ENCODE peak calls at places on chromosomes 11 and 22, in nine cellular contexts. I, L, G, A, O, Z, P, X and J are unnamed samples.

GRCh38 chr11:316031-316701 is 2.3 kb downstream of the IFITM1 start:
- DNase-seq in I (no peak), L (no peak), G (no peak), A (no peak), O (peak; percentile 75), Z (no peak), P (peak; percentile 73), X (peak; percentile 89), J (peak; percentile 68)

GRCh38 chr22:27913162-27913741 is 5.8 kb downstream of the PITPNB start:
- DNase-seq in I (no peak), L (no peak), G (no peak), A (no peak), O (no peak), Z (no peak), P (no peak), X (no peak), J (no peak)

GRCh38 chr11:36577859-36578258 is 10.1 kb downstream of the RAG1 start:
- DNase-seq in I (no peak), L (no peak), G (no peak), A (no peak), O (no peak), Z (no peak), P (no peak), X (no peak), J (no peak)

GRCh38 chr11:75425422-75425821 is 7.6 kb downstream of the KLHL35 start:
- DNase-seq in I (no peak), L (peak; percentile 60), G (no peak), A (no peak), O (no peak), Z (no peak), P (no peak), X (peak; percentile 63), J (no peak)

GRCh38 chr22:25763239-25763777 is 21.3 kb downstream of the MYO18B start:
- DNase-seq in I (no peak), L (no peak), G (no peak), A (no peak), O (no peak), Z (no peak), P (no peak), X (no peak), J (no peak)

GRCh38 chr11:68690671-68691401 is 6.5 kb downstream of the GAL start:
- DNase-seq in I (no peak), L (no peak), G (no peak), A (no peak), O (peak; percentile 33), Z (no peak), P (no peak), X (no peak), J (peak; percentile 17)

GRCh38 chr11:9783986-9784385 is 120.1 kb downstream of the SWAP70 start:
- DNase-seq in I (no peak), L (no peak), G (no peak), A (no peak), O (no peak), Z (no peak), P (no peak), X (no peak), J (no peak)

GRCh38 chr11:118283311-118283636 is 19.2 kb upstream of the MPZL2 start:
- DNase-seq in I (no peak), L (no peak), G (no peak), A (no peak), O (no peak), Z (no peak), P (no peak), X (no peak), J (no peak)

GRCh38 chr22:40533712-40534378 is 102.7 kb downstream of the MRTFA start:
- DNase-seq in I (peak; percentile 19), L (peak; percentile 47), G (no peak), A (no peak), O (no peak), Z (no peak), P (no peak), X (no peak), J (peak; percentile 47)

DNA sequence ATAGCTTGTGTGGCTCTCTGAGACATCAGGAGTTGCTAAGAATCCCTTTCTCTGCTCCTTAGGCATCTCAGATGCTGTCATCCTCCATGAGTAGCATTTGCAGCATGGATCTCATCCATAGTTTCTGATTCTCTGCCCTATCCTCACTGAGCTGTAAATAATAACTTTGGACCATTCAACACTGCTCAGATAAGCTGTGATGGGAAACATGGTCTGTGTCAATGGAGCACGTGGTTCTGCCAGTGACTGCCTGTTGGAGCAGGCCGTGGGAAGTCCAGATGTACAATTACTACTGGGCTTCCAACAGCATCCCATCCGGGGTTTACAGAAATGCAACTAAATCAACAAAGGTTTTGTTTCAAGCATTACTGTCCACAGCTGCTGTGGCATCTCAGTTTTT is 160.1 kb downstream of the OR4C45 start:
- DNase-seq in I (no peak), L (no peak), G (no peak), A (no peak), O (no peak), Z (no peak), P (no peak), X (no peak), J (no peak)
- H3K4me1 ChIP-seq in I (no peaks in the 10 kb centered on the region), L (no peaks in the 10 kb centered on the region), G (no peaks in the 10 kb centered on the region), A (no peaks in the 10 kb centered on the region), O (no peaks in the 10 kb centered on the region), Z (no peaks in the 10 kb centered on the region), P (no peaks in the 10 kb centered on the region), X (no peaks in the 10 kb centered on the region), J (no peaks in the 10 kb centered on the region)

DNA sequence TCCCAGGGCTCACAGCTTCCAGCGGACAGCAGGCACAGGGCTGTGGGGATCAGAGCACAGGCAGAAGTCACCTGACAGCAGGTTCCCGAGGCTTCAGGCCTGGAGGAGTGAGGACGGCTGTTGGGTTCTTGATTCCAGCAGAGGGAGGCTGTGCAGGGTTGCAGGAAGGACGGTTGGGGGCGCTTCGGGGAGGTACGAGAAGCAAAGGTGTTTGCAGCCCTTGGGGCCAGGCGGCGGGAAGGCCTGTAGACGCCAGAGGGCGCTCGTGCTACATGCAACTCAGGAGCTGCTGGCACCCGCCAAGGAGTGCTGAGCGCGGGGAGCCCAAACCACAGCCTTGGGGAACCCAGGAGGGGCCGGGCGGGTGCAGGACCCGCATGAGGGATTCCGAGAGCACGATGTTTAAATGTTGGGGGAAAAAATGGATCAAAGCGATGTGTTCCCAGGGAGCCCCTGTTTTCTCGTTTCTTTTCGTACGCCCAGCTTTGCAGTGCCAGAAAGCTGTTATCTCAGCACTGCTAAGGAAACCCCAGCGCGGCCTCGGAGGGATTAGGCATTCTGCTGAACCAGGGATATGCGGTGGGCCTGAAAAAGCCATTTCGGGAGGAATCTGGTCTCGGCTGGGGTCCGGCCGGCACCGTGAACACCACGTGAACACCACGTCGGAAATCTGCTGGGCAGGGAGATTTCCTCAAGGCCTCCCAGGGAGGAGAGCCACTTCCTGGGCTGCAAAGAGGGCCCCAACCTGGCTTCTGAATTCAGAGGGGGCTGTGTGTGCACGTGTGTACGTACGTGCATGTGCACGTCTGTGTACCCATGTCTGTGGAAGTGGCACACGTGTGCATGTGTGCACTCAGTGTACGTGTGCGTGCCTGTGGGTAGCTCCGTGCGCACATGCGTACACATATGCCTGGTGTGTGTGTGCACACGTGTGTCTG is 88.2 kb downstream of the KCNQ1 start:
- DNase-seq in I (peak; percentile 93), L (peak; percentile 83), G (peak; percentile 97), A (peak; percentile 91), O (peak; percentile 95), Z (peak; percentile 89), P (peak; percentile 93), X (peak; percentile 98), J (peak; percentile 94)
- TF ChIP-seq POLR2A in I (no peak), L (no peak), G (no peak), A (no peak), O (no peak), Z (no peak), P (no peak), X (no peak), J (no peak)

GRCh38 chr11:126111458-126112116 is 48.9 kb upstream of the CDON start:
- DNase-seq in I (no peak), L (no peak), G (no peak), A (no peak), O (peak; percentile 87), Z (no peak), P (no peak), X (peak; percentile 41), J (no peak)

GRCh38 chr11:126113515-126113957 is 50.9 kb upstream of the CDON start:
- DNase-seq in I (peak; percentile 90), L (peak; percentile 66), G (no peak), A (peak; percentile 96), O (peak; percentile 97), Z (peak; percentile 44), P (peak; percentile 87), X (peak; percentile 59), J (peak; percentile 89)

GRCh38 chr11:126113963-126114362 is 51.3 kb upstream of the CDON start:
- DNase-seq in I (no peak), L (no peak), G (no peak), A (no peak), O (peak; percentile 70), Z (no peak), P (no peak), X (peak; percentile 28), J (no peak)

GRCh38 chr11:126112547-126112946 is 49.9 kb upstream of the CDON start:
- DNase-seq in I (no peak), L (no peak), G (no peak), A (no peak), O (peak; percentile 73), Z (no peak), P (no peak), X (peak; percentile 33), J (no peak)

DNA sequence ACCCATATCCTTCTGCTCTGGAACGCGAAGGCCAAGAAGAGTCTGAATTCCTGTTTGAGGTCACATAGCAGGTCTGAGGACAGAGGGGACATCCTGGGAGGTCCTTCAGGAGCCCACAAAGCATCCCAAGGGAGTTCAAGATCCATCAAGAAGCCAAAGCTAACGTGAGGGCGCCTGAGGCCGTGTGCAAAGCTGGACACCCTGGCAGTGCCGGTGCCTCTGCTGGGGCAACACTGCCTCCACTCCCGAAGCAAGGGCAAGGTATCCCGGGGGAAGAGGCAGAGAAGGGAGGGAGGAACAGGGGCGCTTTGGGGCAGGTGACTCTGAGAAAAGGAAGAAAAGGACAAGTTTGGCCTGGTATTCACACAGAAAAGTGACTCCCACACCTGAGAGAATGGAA is 50.3 kb upstream of the CDON start:
- DNase-seq in I (no peak), L (no peak), G (no peak), A (no peak), O (peak; percentile 65), Z (no peak), P (no peak), X (peak; percentile 57), J (no peak)
- H3K4me1 ChIP-seq in I (peaks cover 44% of the 10 kb centered on the region), L (peaks cover 37% of the 10 kb centered on the region), G (peaks cover 63% of the 10 kb centered on the region), A (peaks cover 41% of the 10 kb centered on the region), O (peaks cover 67% of the 10 kb centered on the region), Z (peaks cover 11% of the 10 kb centered on the region), P (peaks cover 3% of the 10 kb centered on the region), X (no peaks in the 10 kb centered on the region), J (peaks cover 22% of the 10 kb centered on the region)

DNA sequence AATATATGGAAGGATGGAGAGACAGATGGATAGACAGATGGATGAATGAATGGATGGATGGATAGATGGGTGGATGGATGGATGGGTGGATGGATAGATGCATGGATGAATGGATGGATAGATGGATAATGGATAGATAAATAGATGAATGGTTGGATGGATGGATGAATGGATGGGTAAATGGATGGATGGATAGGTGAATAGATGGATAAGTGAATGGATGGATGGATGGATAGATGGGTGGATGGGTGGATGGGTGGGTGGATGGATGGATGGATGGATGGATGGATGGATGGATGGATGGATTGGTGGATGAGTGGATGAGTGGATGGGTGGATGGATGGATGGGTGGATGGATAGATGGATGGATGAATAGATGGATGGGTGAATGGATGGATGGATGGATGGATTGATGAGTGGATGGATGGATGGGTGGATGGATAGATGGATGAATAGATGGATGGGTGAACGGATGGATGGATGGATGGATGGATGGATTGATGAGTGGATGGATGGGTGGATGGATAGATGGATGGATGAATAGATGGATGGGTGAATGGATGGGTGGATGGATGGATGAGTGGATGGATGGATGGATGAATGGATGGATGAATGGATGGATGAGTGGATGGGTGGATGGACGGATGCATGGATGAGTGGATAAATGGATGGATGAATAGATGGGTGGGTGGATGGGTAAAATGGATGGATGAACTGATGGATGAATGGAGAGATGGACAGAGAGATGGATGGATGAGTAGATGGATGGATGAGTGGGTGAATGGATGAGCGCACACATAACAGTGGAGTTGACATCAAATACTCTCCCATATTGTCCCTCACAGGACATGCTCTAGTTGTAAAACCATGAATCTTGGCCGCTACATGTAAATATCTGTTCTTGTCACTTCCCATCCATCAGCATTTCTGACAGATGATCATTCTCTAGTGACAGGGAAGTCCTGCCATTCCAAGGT is 8.8 kb downstream of the LSP1 start:
- DNase-seq in I (no peak), L (no peak), G (no peak), A (no peak), O (no peak), Z (no peak), P (no peak), X (no peak), J (no peak)
- TF ChIP-seq POLR2A in I (no peak), L (no peak), G (no peak), A (no peak), O (no peak), Z (no peak), P (no peak), X (no peak), J (no peak)